ENCODE peak calls at places on chromosomes 13 and 19, in six cellular contexts. One of them, this sample, is unnamed.

GRCh38 chr19:18809149-18809978 is 18.3 kb upstream of the COMP start:
- DNase-seq in cardiac muscle cell: peak; percentile 94
- DNase-seq in mucosa of descending colon: no peak
- DNase-seq in fibroblast of the aortic adventitia: peak; percentile 91
- DNase-seq in foreskin fibroblast: peak; percentile 82
- DNase-seq in skeletal muscle cell: peak; percentile 77
- DNase-seq in this sample: no peak

GRCh38 chr13:44726214-44726613 is 150.1 kb upstream of the TSC22D1 start:
- DNase-seq in fibroblast of the aortic adventitia: peak; percentile 97
- DNase-seq in foreskin fibroblast: peak; percentile 91
- DNase-seq in skeletal muscle cell: peak; percentile 88
- DNase-seq in cardiac muscle cell: peak; percentile 97
- DNase-seq in mucosa of descending colon: no peak
- DNase-seq in this sample: no peak

GRCh38 chr13:20148501-20149183 is 12.2 kb downstream of the GJA3 start:
- DNase-seq in cardiac muscle cell: no peak
- DNase-seq in skeletal muscle cell: no peak
- DNase-seq in fibroblast of the aortic adventitia: no peak
- DNase-seq in foreskin fibroblast: no peak
- DNase-seq in mucosa of descending colon: no peak
- DNase-seq in this sample: no peak

GRCh38 chr13:48784906-48785555 is 131.3 kb downstream of the CYSLTR2 start:
- DNase-seq in cardiac muscle cell: no peak
- DNase-seq in foreskin fibroblast: no peak
- DNase-seq in skeletal muscle cell: no peak
- DNase-seq in fibroblast of the aortic adventitia: peak; percentile 82
- DNase-seq in mucosa of descending colon: no peak
- DNase-seq in this sample: no peak

GRCh38 chr13:39676315-39676876 is 20.9 kb downstream of the COG6 start:
- DNase-seq in skeletal muscle cell: no peak
- DNase-seq in foreskin fibroblast: no peak
- DNase-seq in mucosa of descending colon: no peak
- DNase-seq in cardiac muscle cell: peak; percentile 74
- DNase-seq in fibroblast of the aortic adventitia: peak; percentile 75
- DNase-seq in this sample: peak; percentile 55

GRCh38 chr19:21328402-21328801 is 808 bp downstream of the ZNF708 start:
- DNase-seq in foreskin fibroblast: no peak
- DNase-seq in cardiac muscle cell: peak; percentile 8
- DNase-seq in mucosa of descending colon: no peak
- DNase-seq in skeletal muscle cell: no peak
- DNase-seq in fibroblast of the aortic adventitia: peak; percentile 9
- DNase-seq in this sample: peak; percentile 8

GRCh38 chr13:58884810-58885209 is 1253.3 kb downstream of the PCDH17 start:
- DNase-seq in foreskin fibroblast: no peak
- DNase-seq in mucosa of descending colon: no peak
- DNase-seq in fibroblast of the aortic adventitia: no peak
- DNase-seq in skeletal muscle cell: no peak
- DNase-seq in cardiac muscle cell: no peak
- DNase-seq in this sample: no peak

GRCh38 chr19:4870025-4870700 is 2.7 kb upstream of the PLIN3 start:
- DNase-seq in cardiac muscle cell: peak; percentile 92
- DNase-seq in fibroblast of the aortic adventitia: peak; percentile 93
- DNase-seq in mucosa of descending colon: peak; percentile 60
- DNase-seq in foreskin fibroblast: peak; percentile 97
- DNase-seq in skeletal muscle cell: peak; percentile 84
- DNase-seq in this sample: no peak

GRCh38 chr19:11797491-11797890 is 832 bp upstream of the ZNF491 start:
- DNase-seq in mucosa of descending colon: peak; percentile 90
- DNase-seq in cardiac muscle cell: peak; percentile 94
- DNase-seq in fibroblast of the aortic adventitia: peak; percentile 84
- DNase-seq in skeletal muscle cell: peak; percentile 29
- DNase-seq in foreskin fibroblast: peak; percentile 82
- DNase-seq in this sample: peak; percentile 84

GRCh38 chr13:47119568-47120080 is 222.8 kb upstream of the HTR2A start:
- DNase-seq in mucosa of descending colon: no peak
- DNase-seq in fibroblast of the aortic adventitia: no peak
- DNase-seq in cardiac muscle cell: no peak
- DNase-seq in skeletal muscle cell: no peak
- DNase-seq in foreskin fibroblast: no peak
- DNase-seq in this sample: no peak

DNA sequence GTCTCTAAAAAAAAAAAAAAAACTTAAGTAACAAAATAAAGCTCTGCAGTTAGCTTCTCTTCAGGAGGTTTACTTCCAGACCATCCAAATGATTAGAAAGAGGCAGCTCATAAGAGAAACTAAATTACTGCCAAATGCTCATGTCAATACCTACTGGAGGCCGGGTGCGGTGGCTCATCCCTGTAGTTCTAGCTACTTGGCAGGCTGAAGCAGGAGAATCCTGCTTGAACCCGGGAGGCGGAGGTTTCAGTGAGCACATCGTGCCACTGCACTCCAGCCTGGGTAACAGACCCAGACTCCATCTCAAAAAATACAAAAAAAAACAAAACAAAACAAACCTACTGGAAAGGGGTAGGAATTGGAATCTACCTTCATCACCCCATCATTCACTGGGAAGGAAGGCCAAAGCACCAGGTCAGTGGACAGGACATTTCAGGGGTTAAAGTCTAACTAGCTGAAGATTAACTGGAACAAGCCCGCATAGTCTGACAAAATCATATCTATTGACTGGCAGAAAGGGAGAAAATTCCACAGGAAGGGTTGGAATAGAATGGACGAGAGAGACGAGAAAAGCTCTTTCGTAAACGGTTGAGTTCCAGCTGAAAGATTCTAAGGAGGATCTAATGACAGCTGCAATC is 1.3 kb downstream of the ZFP14 start:
- DNase-seq in cardiac muscle cell: no peak
- DNase-seq in mucosa of descending colon: no peak
- DNase-seq in skeletal muscle cell: no peak
- DNase-seq in foreskin fibroblast: no peak
- DNase-seq in fibroblast of the aortic adventitia: no peak
- DNase-seq in this sample: no peak
- H3K4me3 ChIP-seq in cardiac muscle cell: peak overlapping the region; percentile 88
- H3K4me3 ChIP-seq in mucosa of descending colon: no peak overlapping the region
- H3K4me3 ChIP-seq in skeletal muscle cell: peak overlapping the region; percentile 86
- H3K4me3 ChIP-seq in foreskin fibroblast: peak overlapping the region; percentile 66
- H3K4me3 ChIP-seq in fibroblast of the aortic adventitia: peak overlapping the region; percentile 90
- H3K4me3 ChIP-seq in this sample: peak overlapping the region; percentile 87

GRCh38 chr19:48400018-48400742 is 6.7 kb downstream of the GRIN2D start:
- DNase-seq in fibroblast of the aortic adventitia: peak; percentile 86
- DNase-seq in cardiac muscle cell: peak; percentile 75
- DNase-seq in mucosa of descending colon: peak; percentile 74
- DNase-seq in skeletal muscle cell: peak; percentile 48
- DNase-seq in foreskin fibroblast: peak; percentile 86
- DNase-seq in this sample: no peak

GRCh38 chr19:48396871-48397176 is 3.4 kb downstream of the GRIN2D start:
- DNase-seq in skeletal muscle cell: no peak
- DNase-seq in mucosa of descending colon: no peak
- DNase-seq in fibroblast of the aortic adventitia: no peak
- DNase-seq in cardiac muscle cell: no peak
- DNase-seq in foreskin fibroblast: no peak
- DNase-seq in this sample: no peak

GRCh38 chr19:48397636-48398328 is 4.3 kb downstream of the GRIN2D start:
- DNase-seq in fibroblast of the aortic adventitia: no peak
- DNase-seq in mucosa of descending colon: no peak
- DNase-seq in skeletal muscle cell: no peak
- DNase-seq in cardiac muscle cell: peak; percentile 20
- DNase-seq in foreskin fibroblast: no peak
- DNase-seq in this sample: no peak

GRCh38 chr19:48397263-48397635 is 3.8 kb downstream of the GRIN2D start:
- DNase-seq in skeletal muscle cell: no peak
- DNase-seq in fibroblast of the aortic adventitia: no peak
- DNase-seq in foreskin fibroblast: no peak
- DNase-seq in cardiac muscle cell: no peak
- DNase-seq in mucosa of descending colon: no peak
- DNase-seq in this sample: no peak

GRCh38 chr19:48398329-48399235 is 5.1 kb downstream of the GRIN2D start:
- DNase-seq in fibroblast of the aortic adventitia: peak; percentile 76
- DNase-seq in foreskin fibroblast: peak; percentile 92
- DNase-seq in skeletal muscle cell: peak; percentile 65
- DNase-seq in mucosa of descending colon: peak; percentile 93
- DNase-seq in cardiac muscle cell: peak; percentile 93
- DNase-seq in this sample: peak; percentile 73
- H3K4me3 ChIP-seq in fibroblast of the aortic adventitia: peak overlapping the region; percentile 72
- H3K4me3 ChIP-seq in foreskin fibroblast: peak overlapping the region; percentile 49
- H3K4me3 ChIP-seq in skeletal muscle cell: peak overlapping the region; percentile 55
- H3K4me3 ChIP-seq in mucosa of descending colon: no peak overlapping the region
- H3K4me3 ChIP-seq in cardiac muscle cell: peak overlapping the region; percentile 37
- H3K4me3 ChIP-seq in this sample: peak overlapping the region; percentile 51

DNA sequence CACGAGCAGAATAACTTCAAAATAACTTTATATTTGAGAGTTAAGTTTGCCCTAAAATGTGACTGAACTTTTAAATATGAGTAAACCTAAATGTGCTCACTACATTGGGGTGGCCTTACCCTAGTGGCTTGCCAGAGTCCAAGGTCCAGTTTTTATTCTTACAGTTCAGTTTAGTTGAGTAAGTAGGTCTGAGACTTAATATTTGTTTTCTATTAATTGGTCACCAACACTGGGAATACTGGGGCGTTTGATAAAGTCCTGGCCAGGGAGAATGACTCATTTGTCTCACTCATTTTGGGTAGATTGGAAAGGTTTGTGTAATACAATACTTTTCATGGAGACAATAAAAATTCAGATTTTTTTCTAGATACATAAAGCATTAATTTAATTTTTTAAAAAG is 127.8 kb upstream of the SPATA13 start:
- DNase-seq in cardiac muscle cell: peak; percentile 49
- DNase-seq in mucosa of descending colon: no peak
- DNase-seq in skeletal muscle cell: no peak
- DNase-seq in fibroblast of the aortic adventitia: peak; percentile 74
- DNase-seq in foreskin fibroblast: no peak
- DNase-seq in this sample: no peak
- H3K4me3 ChIP-seq in cardiac muscle cell: no peak overlapping the region
- H3K4me3 ChIP-seq in mucosa of descending colon: no peak overlapping the region
- H3K4me3 ChIP-seq in skeletal muscle cell: no peak overlapping the region
- H3K4me3 ChIP-seq in fibroblast of the aortic adventitia: no peak overlapping the region
- H3K4me3 ChIP-seq in foreskin fibroblast: no peak overlapping the region
- H3K4me3 ChIP-seq in this sample: no peak overlapping the region

GRCh38 chr19:17415107-17415506 is 4.7 kb upstream of the MVB12A start:
- DNase-seq in foreskin fibroblast: no peak
- DNase-seq in cardiac muscle cell: peak; percentile 15
- DNase-seq in skeletal muscle cell: no peak
- DNase-seq in mucosa of descending colon: no peak
- DNase-seq in fibroblast of the aortic adventitia: no peak
- DNase-seq in this sample: no peak
- H3K4me3 ChIP-seq in foreskin fibroblast: no peak overlapping the region
- H3K4me3 ChIP-seq in cardiac muscle cell: no peak overlapping the region
- H3K4me3 ChIP-seq in skeletal muscle cell: no peak overlapping the region
- H3K4me3 ChIP-seq in mucosa of descending colon: no peak overlapping the region
- H3K4me3 ChIP-seq in fibroblast of the aortic adventitia: no peak overlapping the region
- H3K4me3 ChIP-seq in this sample: no peak overlapping the region

DNA sequence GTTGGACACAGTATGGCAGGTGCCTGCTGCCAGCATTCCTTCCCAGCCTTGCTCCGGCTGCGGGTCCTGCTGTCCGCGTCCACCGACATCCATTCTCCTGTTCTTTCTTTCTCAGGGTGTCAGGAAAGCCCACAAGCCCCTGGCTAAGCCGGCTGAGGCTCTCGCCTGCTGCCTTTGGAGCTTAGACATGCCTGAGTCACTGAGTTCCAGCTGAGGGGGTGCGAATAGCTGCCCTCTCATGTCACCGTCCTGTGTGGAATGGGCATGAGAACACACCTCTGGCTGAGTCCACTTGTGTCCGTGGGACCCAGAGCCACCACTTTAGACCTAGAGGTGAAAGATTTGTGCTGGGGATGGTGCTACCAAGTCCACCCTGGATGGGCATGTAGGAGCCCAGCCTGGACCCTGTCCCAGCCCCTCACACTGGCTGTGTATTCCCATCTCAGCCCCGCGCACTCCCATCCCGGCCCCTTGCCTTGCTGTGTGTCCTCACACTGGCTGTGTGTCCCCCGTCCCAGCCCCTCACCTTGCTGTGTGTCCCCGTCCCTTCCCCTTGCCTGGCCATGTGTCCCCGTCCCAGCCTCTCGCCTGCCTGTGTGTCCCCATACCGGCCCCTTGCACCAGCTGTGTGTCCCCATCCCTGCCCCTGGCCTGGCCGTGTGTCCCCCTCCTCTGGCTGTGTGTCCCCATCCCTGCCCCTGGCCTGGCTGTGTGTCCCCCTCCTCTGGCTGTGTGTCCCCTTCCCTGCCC is 24.6 kb upstream of the IRS2 start:
- DNase-seq in foreskin fibroblast: no peak
- DNase-seq in cardiac muscle cell: no peak
- DNase-seq in mucosa of descending colon: no peak
- DNase-seq in fibroblast of the aortic adventitia: no peak
- DNase-seq in skeletal muscle cell: no peak
- DNase-seq in this sample: no peak
- H3K4me3 ChIP-seq in foreskin fibroblast: no peak overlapping the region
- H3K4me3 ChIP-seq in cardiac muscle cell: no peak overlapping the region
- H3K4me3 ChIP-seq in mucosa of descending colon: no peak overlapping the region
- H3K4me3 ChIP-seq in fibroblast of the aortic adventitia: no peak overlapping the region
- H3K4me3 ChIP-seq in skeletal muscle cell: no peak overlapping the region
- H3K4me3 ChIP-seq in this sample: no peak overlapping the region

GRCh38 chr19:52191951-52192350 is 2.1 kb downstream of the PPP2R1A start:
- DNase-seq in fibroblast of the aortic adventitia: no peak
- DNase-seq in mucosa of descending colon: no peak
- DNase-seq in skeletal muscle cell: no peak
- DNase-seq in foreskin fibroblast: no peak
- DNase-seq in cardiac muscle cell: no peak
- DNase-seq in this sample: peak; percentile 6
- H3K4me3 ChIP-seq in fibroblast of the aortic adventitia: peak overlapping the region; percentile 87
- H3K4me3 ChIP-seq in mucosa of descending colon: no peak overlapping the region
- H3K4me3 ChIP-seq in skeletal muscle cell: peak overlapping the region; percentile 76
- H3K4me3 ChIP-seq in foreskin fibroblast: peak overlapping the region; percentile 82
- H3K4me3 ChIP-seq in cardiac muscle cell: peak overlapping the region; percentile 53
- H3K4me3 ChIP-seq in this sample: no peak overlapping the region

GRCh38 chr19:37303591-37304171 is 67.2 kb upstream of the ZNF527 start:
- DNase-seq in foreskin fibroblast: no peak
- DNase-seq in skeletal muscle cell: no peak
- DNase-seq in cardiac muscle cell: no peak
- DNase-seq in fibroblast of the aortic adventitia: no peak
- DNase-seq in mucosa of descending colon: no peak
- DNase-seq in this sample: no peak

GRCh38 chr19:37309834-37310575 is 60.9 kb upstream of the ZNF527 start:
- DNase-seq in cardiac muscle cell: no peak
- DNase-seq in skeletal muscle cell: no peak
- DNase-seq in fibroblast of the aortic adventitia: no peak
- DNase-seq in mucosa of descending colon: no peak
- DNase-seq in foreskin fibroblast: no peak
- DNase-seq in this sample: peak; percentile 21

GRCh38 chr19:37304884-37305255 is 66.0 kb upstream of the ZNF527 start:
- DNase-seq in skeletal muscle cell: no peak
- DNase-seq in mucosa of descending colon: no peak
- DNase-seq in fibroblast of the aortic adventitia: no peak
- DNase-seq in foreskin fibroblast: no peak
- DNase-seq in cardiac muscle cell: no peak
- DNase-seq in this sample: no peak

GRCh38 chr19:37306383-37306963 is 64.4 kb upstream of the ZNF527 start:
- DNase-seq in cardiac muscle cell: no peak
- DNase-seq in skeletal muscle cell: no peak
- DNase-seq in mucosa of descending colon: no peak
- DNase-seq in foreskin fibroblast: no peak
- DNase-seq in fibroblast of the aortic adventitia: no peak
- DNase-seq in this sample: no peak

GRCh38 chr19:37304190-37304883 is 66.6 kb upstream of the ZNF527 start:
- DNase-seq in mucosa of descending colon: peak; percentile 30
- DNase-seq in foreskin fibroblast: no peak
- DNase-seq in fibroblast of the aortic adventitia: no peak
- DNase-seq in cardiac muscle cell: no peak
- DNase-seq in skeletal muscle cell: no peak
- DNase-seq in this sample: no peak
- H3K4me3 ChIP-seq in mucosa of descending colon: no peak overlapping the region
- H3K4me3 ChIP-seq in foreskin fibroblast: peak overlapping the region; percentile 29
- H3K4me3 ChIP-seq in fibroblast of the aortic adventitia: no peak overlapping the region
- H3K4me3 ChIP-seq in cardiac muscle cell: peak overlapping the region; percentile 55
- H3K4me3 ChIP-seq in skeletal muscle cell: peak overlapping the region; percentile 32
- H3K4me3 ChIP-seq in this sample: no peak overlapping the region

This sample was measured in Jurkat, Clone E6-1.